ENCODE peak calls at places on chromosome 22, in four cellular contexts. One of them, this sample, is unnamed.

GRCh38 chr22:25696763-25697710 is 45.0 kb upstream of the MYO18B start:
- DNase-seq in T-cell: no peak
- DNase-seq in activated CD4-positive, alpha-beta T cell treated with anti-CD3 and anti-CD28 coated beads, Interleukin-2, amount 10 ng/mL, durations not matched to agents 7 days and 5 days: no peak
- DNase-seq in stimulated activated CD4-positive, alpha-beta T cell treated with anti-CD3 and anti-CD28 coated beads, Interleukin-4, amount 100 ng/mL, for 4 hours: no peak
- DNase-seq in this sample: no peak

GRCh38 chr22:48499456-48500425 is 1327.9 kb downstream of the BRD1 start:
- DNase-seq in stimulated activated CD4-positive, alpha-beta T cell treated with anti-CD3 and anti-CD28 coated beads, Interleukin-4, amount 100 ng/mL, for 4 hours: no peak
- DNase-seq in activated CD4-positive, alpha-beta T cell treated with anti-CD3 and anti-CD28 coated beads, Interleukin-2, amount 10 ng/mL, durations not matched to agents 7 days and 5 days: no peak
- DNase-seq in T-cell: no peak
- DNase-seq in this sample: no peak

GRCh38 chr22:46649176-46650077 is 29.2 kb downstream of the GRAMD4 start:
- DNase-seq in activated CD4-positive, alpha-beta T cell treated with anti-CD3 and anti-CD28 coated beads, Interleukin-2, amount 10 ng/mL, durations not matched to agents 7 days and 5 days: no peak
- DNase-seq in T-cell: no peak
- DNase-seq in stimulated activated CD4-positive, alpha-beta T cell treated with anti-CD3 and anti-CD28 coated beads, Interleukin-4, amount 100 ng/mL, for 4 hours: no peak
- DNase-seq in this sample: no peak

GRCh38 chr22:17638182-17638431 is 450 bp upstream of the BCL2L13 start:
- DNase-seq in activated CD4-positive, alpha-beta T cell treated with anti-CD3 and anti-CD28 coated beads, Interleukin-2, amount 10 ng/mL, durations not matched to agents 7 days and 5 days: no peak
- DNase-seq in stimulated activated CD4-positive, alpha-beta T cell treated with anti-CD3 and anti-CD28 coated beads, Interleukin-4, amount 100 ng/mL, for 4 hours: no peak
- DNase-seq in T-cell: no peak
- DNase-seq in this sample: no peak

GRCh38 chr22:36329217-36330078 is 58.3 kb downstream of the MYH9 start:
- DNase-seq in T-cell: peak
- DNase-seq in stimulated activated CD4-positive, alpha-beta T cell treated with anti-CD3 and anti-CD28 coated beads, Interleukin-4, amount 100 ng/mL, for 4 hours: peak
- DNase-seq in activated CD4-positive, alpha-beta T cell treated with anti-CD3 and anti-CD28 coated beads, Interleukin-2, amount 10 ng/mL, durations not matched to agents 7 days and 5 days: peak
- DNase-seq in this sample: peak

GRCh38 chr22:50148991-50149721 is 21.4 kb upstream of the PANX2 start:
- DNase-seq in stimulated activated CD4-positive, alpha-beta T cell treated with anti-CD3 and anti-CD28 coated beads, Interleukin-4, amount 100 ng/mL, for 4 hours: peak
- DNase-seq in activated CD4-positive, alpha-beta T cell treated with anti-CD3 and anti-CD28 coated beads, Interleukin-2, amount 10 ng/mL, durations not matched to agents 7 days and 5 days: peak
- DNase-seq in T-cell: peak
- DNase-seq in this sample: peak

GRCh38 chr22:38462960-38463784 is 4.7 kb upstream of the KDELR3 start:
- DNase-seq in stimulated activated CD4-positive, alpha-beta T cell treated with anti-CD3 and anti-CD28 coated beads, Interleukin-4, amount 100 ng/mL, for 4 hours: no peak
- DNase-seq in T-cell: no peak
- DNase-seq in activated CD4-positive, alpha-beta T cell treated with anti-CD3 and anti-CD28 coated beads, Interleukin-2, amount 10 ng/mL, durations not matched to agents 7 days and 5 days: no peak
- DNase-seq in this sample: no peak

GRCh38 chr22:50136431-50137047 is 34.0 kb upstream of the PANX2 start:
- DNase-seq in T-cell: no peak
- DNase-seq in stimulated activated CD4-positive, alpha-beta T cell treated with anti-CD3 and anti-CD28 coated beads, Interleukin-4, amount 100 ng/mL, for 4 hours: no peak
- DNase-seq in activated CD4-positive, alpha-beta T cell treated with anti-CD3 and anti-CD28 coated beads, Interleukin-2, amount 10 ng/mL, durations not matched to agents 7 days and 5 days: no peak
- DNase-seq in this sample: no peak

GRCh38 chr22:23722724-23723123 is 28.2 kb downstream of the ZNF70 start:
- DNase-seq in activated CD4-positive, alpha-beta T cell treated with anti-CD3 and anti-CD28 coated beads, Interleukin-2, amount 10 ng/mL, durations not matched to agents 7 days and 5 days: no peak
- DNase-seq in T-cell: no peak
- DNase-seq in stimulated activated CD4-positive, alpha-beta T cell treated with anti-CD3 and anti-CD28 coated beads, Interleukin-4, amount 100 ng/mL, for 4 hours: no peak
- DNase-seq in this sample: no peak

GRCh38 chr22:28674121-28674563 is 5.5 kb downstream of the TTC28 start:
- DNase-seq in T-cell: peak
- DNase-seq in activated CD4-positive, alpha-beta T cell treated with anti-CD3 and anti-CD28 coated beads, Interleukin-2, amount 10 ng/mL, durations not matched to agents 7 days and 5 days: peak
- DNase-seq in stimulated activated CD4-positive, alpha-beta T cell treated with anti-CD3 and anti-CD28 coated beads, Interleukin-4, amount 100 ng/mL, for 4 hours: no peak
- DNase-seq in this sample: peak

GRCh38 chr22:39611360-39611759 is 40.8 kb downstream of the CACNA1I start:
- DNase-seq in activated CD4-positive, alpha-beta T cell treated with anti-CD3 and anti-CD28 coated beads, Interleukin-2, amount 10 ng/mL, durations not matched to agents 7 days and 5 days: no peak
- DNase-seq in stimulated activated CD4-positive, alpha-beta T cell treated with anti-CD3 and anti-CD28 coated beads, Interleukin-4, amount 100 ng/mL, for 4 hours: no peak
- DNase-seq in T-cell: no peak
- DNase-seq in this sample: no peak

GRCh38 chr22:19797086-19797485 is 36.5 kb downstream of the TBX1 start:
- DNase-seq in activated CD4-positive, alpha-beta T cell treated with anti-CD3 and anti-CD28 coated beads, Interleukin-2, amount 10 ng/mL, durations not matched to agents 7 days and 5 days: no peak
- DNase-seq in stimulated activated CD4-positive, alpha-beta T cell treated with anti-CD3 and anti-CD28 coated beads, Interleukin-4, amount 100 ng/mL, for 4 hours: no peak
- DNase-seq in T-cell: no peak
- DNase-seq in this sample: no peak

GRCh38 chr22:43168416-43169309 is 17.3 kb downstream of the TSPO start:
- DNase-seq in stimulated activated CD4-positive, alpha-beta T cell treated with anti-CD3 and anti-CD28 coated beads, Interleukin-4, amount 100 ng/mL, for 4 hours: no peak
- DNase-seq in T-cell: no peak
- DNase-seq in activated CD4-positive, alpha-beta T cell treated with anti-CD3 and anti-CD28 coated beads, Interleukin-2, amount 10 ng/mL, durations not matched to agents 7 days and 5 days: no peak
- DNase-seq in this sample: no peak

GRCh38 chr22:37443977-37444376 is 16.7 kb upstream of the ELFN2 start:
- DNase-seq in activated CD4-positive, alpha-beta T cell treated with anti-CD3 and anti-CD28 coated beads, Interleukin-2, amount 10 ng/mL, durations not matched to agents 7 days and 5 days: no peak
- DNase-seq in stimulated activated CD4-positive, alpha-beta T cell treated with anti-CD3 and anti-CD28 coated beads, Interleukin-4, amount 100 ng/mL, for 4 hours: no peak
- DNase-seq in T-cell: no peak
- DNase-seq in this sample: peak

GRCh38 chr22:44446483-44446882 is 51.5 kb downstream of the RTL6 start:
- DNase-seq in T-cell: no peak
- DNase-seq in stimulated activated CD4-positive, alpha-beta T cell treated with anti-CD3 and anti-CD28 coated beads, Interleukin-4, amount 100 ng/mL, for 4 hours: no peak
- DNase-seq in activated CD4-positive, alpha-beta T cell treated with anti-CD3 and anti-CD28 coated beads, Interleukin-2, amount 10 ng/mL, durations not matched to agents 7 days and 5 days: no peak
- DNase-seq in this sample: no peak